ENCODE peak calls at places on chromosomes 2 and 18, in seven cellular contexts. Y, L, B, R, D, S and E are unnamed samples.

GRCh38 chr2:157572725-157573124 is 55.9 kb downstream of the ACVR1C start:
- DNase-seq in Y (peak), L (no peak), B (no peak), R (no peak), D (no peak), S (no peak), E (peak)

GRCh38 chr2:3959372-3959771 is 256.0 kb downstream of the DCDC2C start:
- DNase-seq in Y (peak), L (no peak), B (no peak), R (peak), D (peak), S (peak), E (peak)

GRCh38 chr2:145690183-145690582 is 1170.3 kb upstream of the ZEB2 start:
- DNase-seq in Y (no peak), L (no peak), B (no peak), R (peak), D (no peak), S (no peak), E (no peak)

GRCh38 chr18:79948719-79949411 is 2.6 kb downstream of the SLC66A2 start:
- DNase-seq in Y (no peak), L (no peak), B (no peak), R (no peak), D (no peak), S (no peak), E (no peak)

GRCh38 chr2:127193164-127193947 is 26.7 kb downstream of the CYP27C1 start:
- DNase-seq in Y (no peak), L (no peak), B (no peak), R (peak), D (no peak), S (no peak), E (no peak)

GRCh38 chr18:40687401-40687800 is 1267.6 kb upstream of the PIK3C3 start:
- DNase-seq in Y (no peak), L (no peak), B (no peak), R (peak), D (no peak), S (no peak), E (no peak)

GRCh38 chr2:188452084-188452483 is 160.4 kb downstream of the GULP1 start:
- DNase-seq in Y (no peak), L (no peak), B (no peak), R (peak), D (no peak), S (no peak), E (no peak)

GRCh38 chr18:32096936-32097335 is 5.3 kb downstream of the RNF138 start:
- DNase-seq in Y (no peak), L (no peak), B (no peak), R (no peak), D (no peak), S (no peak), E (no peak)

GRCh38 chr18:58998421-58999203 is 133.9 kb downstream of the ZNF532 start:
- DNase-seq in Y (no peak), L (peak), B (no peak), R (peak), D (no peak), S (no peak), E (peak)

GRCh38 chr2:204436267-204436666 is 109.0 kb upstream of the PARD3B start:
- DNase-seq in Y (no peak), L (no peak), B (no peak), R (no peak), D (no peak), S (no peak), E (no peak)

GRCh38 chr2:173828189-173829157 is 136.7 kb downstream of the SP3 start:
- DNase-seq in Y (no peak), L (no peak), B (no peak), R (peak), D (no peak), S (no peak), E (no peak)

GRCh38 chr2:191846787-191847620 is at the start of gene CAVIN2:
- DNase-seq in Y (no peak), L (no peak), B (peak), R (peak), D (peak), S (no peak), E (no peak)

GRCh38 chr2:38539086-38539485 is 63.6 kb downstream of the HNRNPLL start:
- DNase-seq in Y (no peak), L (no peak), B (no peak), R (no peak), D (no peak), S (no peak), E (no peak)

GRCh38 chr2:238139141-238139840 is 823 bp downstream of the KLHL30 start:
- DNase-seq in Y (no peak), L (no peak), B (peak), R (no peak), D (no peak), S (no peak), E (peak)

GRCh38 chr2:20153131-20153851 is 71.6 kb downstream of the SDC1 start:
- DNase-seq in Y (no peak), L (no peak), B (no peak), R (no peak), D (no peak), S (no peak), E (no peak)

GRCh38 chr18:35128675-35129074 is 87.5 kb downstream of the MAPRE2 start:
- DNase-seq in Y (no peak), L (no peak), B (no peak), R (no peak), D (no peak), S (no peak), E (no peak)

GRCh38 chr2:179250084-179250483 is 14.5 kb downstream of the SESTD1 start:
- DNase-seq in Y (no peak), L (no peak), B (no peak), R (peak), D (no peak), S (no peak), E (no peak)

GRCh38 chr2:160229591-160229990 is 29.5 kb upstream of the ITGB6 start:
- DNase-seq in Y (no peak), L (no peak), B (no peak), R (peak), D (peak), S (peak), E (no peak)

GRCh38 chr2:200308001-200308400 is 1.5 kb downstream of the SPATS2L start:
- DNase-seq in Y (no peak), L (no peak), B (no peak), R (peak), D (no peak), S (no peak), E (no peak)
- TF ChIP-seq CTCF in Y (no peak), L (no peak), B (no peak), R (no peak), D (no peak), S (no peak), E (no peak)

DNA sequence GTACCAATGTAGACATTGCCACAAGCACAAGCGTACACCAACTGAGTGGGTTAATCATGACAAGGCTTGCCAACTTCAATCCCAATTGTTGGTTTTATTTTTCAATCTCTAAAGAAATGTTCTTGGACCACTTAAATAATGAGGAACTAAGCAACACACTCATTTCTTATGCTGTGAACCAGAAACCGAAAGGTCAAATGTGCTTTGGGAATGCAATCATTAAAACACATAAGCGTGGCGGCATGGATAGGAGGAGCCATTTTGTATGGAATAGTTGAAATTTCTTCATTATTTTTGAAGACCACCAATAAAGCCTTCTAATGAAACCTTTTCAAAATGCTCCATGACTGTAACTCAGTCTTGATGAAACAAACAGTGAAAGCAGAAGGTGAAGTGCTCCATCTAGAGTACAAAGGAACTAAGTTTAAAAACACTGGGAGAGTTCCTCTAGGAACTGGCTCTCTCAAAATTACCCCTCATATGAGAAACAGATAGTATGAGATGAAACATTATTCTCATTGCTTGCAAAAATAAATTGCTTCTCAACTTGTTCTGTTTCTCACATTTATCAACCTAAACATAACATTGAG is 113.2 kb upstream of the CHST9 start:
- DNase-seq in Y (no peak), L (no peak), B (no peak), R (no peak), D (peak), S (no peak), E (no peak)
- TF ChIP-seq CTCF in Y (no peak), L (no peak), B (peak), R (no peak), D (peak), S (peak), E (no peak)

GRCh38 chr2:120856421-120856862 is 120.8 kb downstream of the GLI2 start:
- DNase-seq in Y (no peak), L (no peak), B (no peak), R (no peak), D (peak), S (no peak), E (no peak)
- TF ChIP-seq CTCF in Y (peak), L (peak), B (no peak), R (peak), D (peak), S (no peak), E (no peak)

GRCh38 chr18:65983750-65984149 is 232.9 kb downstream of the CDH7 start:
- DNase-seq in Y (no peak), L (no peak), B (no peak), R (no peak), D (no peak), S (no peak), E (no peak)

GRCh38 chr18:65988972-65989371 is 238.2 kb downstream of the CDH7 start:
- DNase-seq in Y (no peak), L (no peak), B (no peak), R (no peak), D (no peak), S (no peak), E (no peak)

GRCh38 chr18:65990174-65990690 is 239.4 kb downstream of the CDH7 start:
- DNase-seq in Y (no peak), L (no peak), B (no peak), R (no peak), D (no peak), S (no peak), E (no peak)

GRCh38 chr18:65990944-65991708 is 240.3 kb downstream of the CDH7 start:
- DNase-seq in Y (no peak), L (no peak), B (no peak), R (no peak), D (no peak), S (no peak), E (no peak)

DNA sequence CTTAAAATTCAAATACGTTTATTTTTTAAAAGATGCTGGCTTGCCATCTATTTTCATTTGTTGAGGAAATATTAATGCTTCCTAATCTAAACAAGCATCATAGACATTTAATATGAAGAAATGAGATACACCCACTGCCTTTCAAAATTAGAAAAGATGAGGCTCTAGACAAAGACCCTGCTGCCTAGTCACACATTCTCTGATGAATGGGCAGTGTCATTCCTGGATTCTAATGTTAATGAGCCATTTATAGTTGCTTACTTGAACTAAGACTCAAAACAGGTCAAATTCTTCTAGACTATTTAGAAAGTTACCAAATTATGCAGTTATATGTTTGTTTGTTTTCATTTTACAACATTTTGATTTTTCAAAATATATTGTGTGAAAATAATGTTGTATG is 237.6 kb downstream of the CDH7 start:
- DNase-seq in Y (no peak), L (no peak), B (no peak), R (no peak), D (no peak), S (no peak), E (no peak)
- TF ChIP-seq CTCF in Y (no peak), L (no peak), B (no peak), R (no peak), D (no peak), S (no peak), E (no peak)

GRCh38 chr2:241730679-241731293 is 3.6 kb upstream of the D2HGDH start:
- DNase-seq in Y (no peak), L (no peak), B (no peak), R (no peak), D (no peak), S (no peak), E (no peak)

GRCh38 chr2:241734467-241735208 is at the start of gene D2HGDH:
- DNase-seq in Y (peak), L (peak), B (peak), R (peak), D (peak), S (peak), E (peak)

GRCh38 chr2:241734208-241734466 is 293 bp upstream of the D2HGDH start:
- DNase-seq in Y (no peak), L (no peak), B (no peak), R (no peak), D (no peak), S (no peak), E (no peak)

GRCh38 chr2:241736111-241736510 is 1.7 kb downstream of the D2HGDH start:
- DNase-seq in Y (no peak), L (no peak), B (no peak), R (no peak), D (no peak), S (no peak), E (no peak)

GRCh38 chr2:241733391-241734207 is 831 bp upstream of the D2HGDH start:
- DNase-seq in Y (no peak), L (no peak), B (no peak), R (no peak), D (no peak), S (peak), E (no peak)
- TF ChIP-seq CTCF in Y (no peak), L (no peak), B (no peak), R (no peak), D (no peak), S (no peak), E (no peak)

DNA sequence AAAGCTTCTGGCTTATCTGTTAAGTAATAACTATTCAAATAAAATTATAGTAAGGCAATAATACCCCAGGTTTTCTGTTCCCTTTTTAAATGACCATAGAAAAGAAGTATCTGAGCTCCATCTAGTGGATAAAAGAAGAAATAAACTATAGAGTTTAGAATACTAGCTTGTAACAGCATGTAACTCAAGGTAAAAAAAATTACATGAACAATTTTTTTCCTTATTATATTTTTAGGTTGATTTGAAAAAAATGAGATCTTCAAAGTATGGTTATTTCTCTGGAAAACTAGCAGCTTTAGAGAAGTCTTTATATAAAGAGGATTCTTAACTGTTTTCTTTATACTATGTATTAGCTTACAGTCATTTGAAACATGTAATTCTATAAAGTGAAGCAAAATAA is 58.1 kb downstream of the NCKAP1 start:
- DNase-seq in Y (peak), L (no peak), B (peak), R (peak), D (peak), S (peak), E (peak)
- TF ChIP-seq CTCF in Y (peak), L (peak), B (peak), R (peak), D (peak), S (peak), E (no peak)